ENCODE peak calls at places on chromosomes 16 and 17, in nine cellular contexts. One of them, this sample, is unnamed.

GRCh38 chr17:58268326-58268725 is 12.4 kb downstream of the MPO start:
- DNase-seq in hippocampal formation: no peak
- DNase-seq in NCI-H345: no peak
- DNase-seq in stimulated activated CD4-positive, alpha-beta T cell treated with anti-CD3 and anti-CD28 coated beads, TNF-alpha, amount 100 ng/mL, for 4 hours: no peak
- DNase-seq in posterior cingulate gyrus: peak; percentile 27
- DNase-seq in AG09319: no peak
- DNase-seq in AG09309: no peak
- DNase-seq in skeletal muscle cell: no peak
- DNase-seq in anterior cingulate cortex: no peak
- DNase-seq in this sample: no peak

GRCh38 chr17:52383493-52384100 is 225.1 kb upstream of the CA10 start:
- DNase-seq in hippocampal formation: peak; percentile 31
- DNase-seq in NCI-H345: peak; percentile 69
- DNase-seq in stimulated activated CD4-positive, alpha-beta T cell treated with anti-CD3 and anti-CD28 coated beads, TNF-alpha, amount 100 ng/mL, for 4 hours: no peak
- DNase-seq in posterior cingulate gyrus: peak; percentile 90
- DNase-seq in AG09319: no peak
- DNase-seq in AG09309: no peak
- DNase-seq in skeletal muscle cell: no peak
- DNase-seq in anterior cingulate cortex: peak; percentile 81
- DNase-seq in this sample: peak; percentile 51

GRCh38 chr17:19991252-19991885 is 13.7 kb upstream of the AKAP10 start:
- DNase-seq in hippocampal formation: no peak
- DNase-seq in NCI-H345: peak; percentile 67
- DNase-seq in stimulated activated CD4-positive, alpha-beta T cell treated with anti-CD3 and anti-CD28 coated beads, TNF-alpha, amount 100 ng/mL, for 4 hours: no peak
- DNase-seq in posterior cingulate gyrus: no peak
- DNase-seq in AG09319: no peak
- DNase-seq in AG09309: no peak
- DNase-seq in skeletal muscle cell: no peak
- DNase-seq in anterior cingulate cortex: no peak
- DNase-seq in this sample: no peak

GRCh38 chr17:55241097-55241496 is 23.7 kb upstream of the HLF start:
- DNase-seq in hippocampal formation: no peak
- DNase-seq in NCI-H345: no peak
- DNase-seq in stimulated activated CD4-positive, alpha-beta T cell treated with anti-CD3 and anti-CD28 coated beads, TNF-alpha, amount 100 ng/mL, for 4 hours: no peak
- DNase-seq in posterior cingulate gyrus: no peak
- DNase-seq in AG09319: no peak
- DNase-seq in AG09309: no peak
- DNase-seq in skeletal muscle cell: no peak
- DNase-seq in anterior cingulate cortex: no peak
- DNase-seq in this sample: no peak

GRCh38 chr16:55480228-55480655 is 1.2 kb downstream of the MMP2 start:
- DNase-seq in hippocampal formation: no peak
- DNase-seq in NCI-H345: no peak
- DNase-seq in stimulated activated CD4-positive, alpha-beta T cell treated with anti-CD3 and anti-CD28 coated beads, TNF-alpha, amount 100 ng/mL, for 4 hours: no peak
- DNase-seq in posterior cingulate gyrus: peak; percentile 91
- DNase-seq in AG09319: peak; percentile 94
- DNase-seq in AG09309: peak; percentile 84
- DNase-seq in skeletal muscle cell: peak; percentile 83
- DNase-seq in anterior cingulate cortex: peak; percentile 30
- DNase-seq in this sample: peak; percentile 10

GRCh38 chr17:72392056-72393010 is 271.5 kb downstream of the SOX9 start:
- DNase-seq in hippocampal formation: no peak
- DNase-seq in NCI-H345: peak; percentile 70
- DNase-seq in stimulated activated CD4-positive, alpha-beta T cell treated with anti-CD3 and anti-CD28 coated beads, TNF-alpha, amount 100 ng/mL, for 4 hours: no peak
- DNase-seq in posterior cingulate gyrus: peak; percentile 49
- DNase-seq in AG09319: peak; percentile 46
- DNase-seq in AG09309: peak; percentile 73
- DNase-seq in skeletal muscle cell: peak; percentile 87
- DNase-seq in anterior cingulate cortex: no peak
- DNase-seq in this sample: no peak

GRCh38 chr17:36182176-36183000 is 6.0 kb upstream of the TBC1D3B start:
- DNase-seq in hippocampal formation: no peak
- DNase-seq in NCI-H345: no peak
- DNase-seq in stimulated activated CD4-positive, alpha-beta T cell treated with anti-CD3 and anti-CD28 coated beads, TNF-alpha, amount 100 ng/mL, for 4 hours: no peak
- DNase-seq in posterior cingulate gyrus: peak; percentile 88
- DNase-seq in AG09319: no peak
- DNase-seq in AG09309: no peak
- DNase-seq in skeletal muscle cell: no peak
- DNase-seq in anterior cingulate cortex: no peak
- DNase-seq in this sample: no peak

GRCh38 chr17:8846768-8847211 is 20.7 kb downstream of the PIK3R6 start:
- DNase-seq in hippocampal formation: no peak
- DNase-seq in NCI-H345: no peak
- DNase-seq in stimulated activated CD4-positive, alpha-beta T cell treated with anti-CD3 and anti-CD28 coated beads, TNF-alpha, amount 100 ng/mL, for 4 hours: no peak
- DNase-seq in posterior cingulate gyrus: no peak
- DNase-seq in AG09319: no peak
- DNase-seq in AG09309: no peak
- DNase-seq in skeletal muscle cell: no peak
- DNase-seq in anterior cingulate cortex: peak; percentile 10
- DNase-seq in this sample: peak; percentile 20

This sample was measured in NCI-H524.